ENCODE peak calls at places on chromosomes 4 and X, in four cellular contexts. One of them, this sample, is unnamed.

GRCh38 chr4:41448935-41449334 is 89.0 kb upstream of the LIMCH1 start:
- DNase-seq in A172: peak
- DNase-seq in SK-N-SH: no peak
- DNase-seq in central memory CD4-positive, alpha-beta T cell: no peak
- DNase-seq in this sample: peak

GRCh38 chrX:80602017-80602765 is 181.9 kb downstream of the TENT5D start:
- DNase-seq in A172: no peak
- DNase-seq in SK-N-SH: no peak
- DNase-seq in central memory CD4-positive, alpha-beta T cell: no peak
- DNase-seq in this sample: no peak

GRCh38 chrX:117301086-117301485 is 815.5 kb downstream of the KLHL13 start:
- DNase-seq in central memory CD4-positive, alpha-beta T cell: no peak
- DNase-seq in A172: no peak
- DNase-seq in SK-N-SH: no peak
- DNase-seq in this sample: no peak

GRCh38 chr4:169975837-169976796 is 50.1 kb downstream of the MFAP3L start:
- DNase-seq in A172: no peak
- DNase-seq in central memory CD4-positive, alpha-beta T cell: no peak
- DNase-seq in SK-N-SH: no peak
- DNase-seq in this sample: no peak

GRCh38 chr4:44652002-44652401 is 577 bp upstream of the YIPF7 start:
- DNase-seq in central memory CD4-positive, alpha-beta T cell: no peak
- DNase-seq in A172: no peak
- DNase-seq in SK-N-SH: no peak
- DNase-seq in this sample: no peak

GRCh38 chrX:40109288-40110008 is 11.7 kb upstream of the BCOR start:
- DNase-seq in central memory CD4-positive, alpha-beta T cell: no peak
- DNase-seq in SK-N-SH: peak
- DNase-seq in A172: no peak
- DNase-seq in this sample: no peak

GRCh38 chr4:140019619-140020367 is 134.2 kb downstream of the MAML3 start:
- DNase-seq in A172: no peak
- DNase-seq in central memory CD4-positive, alpha-beta T cell: no peak
- DNase-seq in SK-N-SH: no peak
- DNase-seq in this sample: no peak

GRCh38 chr4:55173580-55173979 is 48.2 kb upstream of the KDR start:
- DNase-seq in A172: peak
- DNase-seq in central memory CD4-positive, alpha-beta T cell: no peak
- DNase-seq in SK-N-SH: no peak
- DNase-seq in this sample: no peak

GRCh38 chrX:97315939-97316338 is 432.2 kb downstream of the RPA4 start:
- DNase-seq in SK-N-SH: no peak
- DNase-seq in central memory CD4-positive, alpha-beta T cell: no peak
- DNase-seq in A172: no peak
- DNase-seq in this sample: no peak

GRCh38 chrX:147902270-147902669 is 9.4 kb upstream of the FMR1 start:
- DNase-seq in central memory CD4-positive, alpha-beta T cell: no peak
- DNase-seq in SK-N-SH: no peak
- DNase-seq in A172: no peak
- DNase-seq in this sample: no peak

GRCh38 chr4:173490817-173491518 is 39.1 kb downstream of the HAND2 start:
- DNase-seq in central memory CD4-positive, alpha-beta T cell: no peak
- DNase-seq in A172: peak
- DNase-seq in SK-N-SH: no peak
- DNase-seq in this sample: peak

GRCh38 chr4:41524446-41524845 is 13.5 kb upstream of the LIMCH1 start:
- DNase-seq in central memory CD4-positive, alpha-beta T cell: no peak
- DNase-seq in SK-N-SH: peak
- DNase-seq in A172: no peak
- DNase-seq in this sample: no peak

GRCh38 chr4:31791666-31792065 is 1071.5 kb downstream of the PCDH7 start:
- DNase-seq in central memory CD4-positive, alpha-beta T cell: no peak
- DNase-seq in SK-N-SH: no peak
- DNase-seq in A172: no peak
- DNase-seq in this sample: no peak

GRCh38 chr4:53150631-53151488 is 215.0 kb downstream of the SCFD2 start:
- DNase-seq in central memory CD4-positive, alpha-beta T cell: no peak
- DNase-seq in SK-N-SH: no peak
- DNase-seq in A172: no peak
- DNase-seq in this sample: no peak

GRCh38 chr4:732480-732879 is 26.8 kb downstream of the PCGF3 start:
- DNase-seq in central memory CD4-positive, alpha-beta T cell: no peak
- DNase-seq in A172: no peak
- DNase-seq in SK-N-SH: no peak
- DNase-seq in this sample: no peak

GRCh38 chrX:31199051-31199769 is 127.4 kb upstream of the FTHL17 start:
- DNase-seq in SK-N-SH: no peak
- DNase-seq in central memory CD4-positive, alpha-beta T cell: no peak
- DNase-seq in A172: peak
- DNase-seq in this sample: peak

GRCh38 chr4:168759321-168759720 is 250.7 kb downstream of the CBR4 start:
- DNase-seq in A172: no peak
- DNase-seq in SK-N-SH: no peak
- DNase-seq in central memory CD4-positive, alpha-beta T cell: no peak
- DNase-seq in this sample: no peak

GRCh38 chr4:136650541-136651277 is 881.6 kb downstream of the PCDH18 start:
- DNase-seq in central memory CD4-positive, alpha-beta T cell: no peak
- DNase-seq in SK-N-SH: no peak
- DNase-seq in A172: peak
- DNase-seq in this sample: no peak

GRCh38 chr4:78704981-78705757 is 71.0 kb upstream of the BMP2K start:
- DNase-seq in central memory CD4-positive, alpha-beta T cell: no peak
- DNase-seq in A172: peak
- DNase-seq in SK-N-SH: no peak
- DNase-seq in this sample: no peak

GRCh38 chr4:173794662-173795061 is 264.6 kb upstream of the HAND2 start:
- DNase-seq in A172: peak
- DNase-seq in central memory CD4-positive, alpha-beta T cell: no peak
- DNase-seq in SK-N-SH: no peak
- DNase-seq in this sample: peak

GRCh38 chrX:134148293-134148692 is 88.7 kb upstream of the CCDC160 start:
- DNase-seq in A172: no peak
- DNase-seq in central memory CD4-positive, alpha-beta T cell: no peak
- DNase-seq in SK-N-SH: no peak
- DNase-seq in this sample: no peak

GRCh38 chrX:40809210-40809609 is 73.9 kb upstream of the MED14 start:
- DNase-seq in SK-N-SH: no peak
- DNase-seq in central memory CD4-positive, alpha-beta T cell: no peak
- DNase-seq in A172: peak
- DNase-seq in this sample: peak

GRCh38 chrX:100410083-100410590 is at the start of gene PCDH19:
- DNase-seq in SK-N-SH: peak
- DNase-seq in A172: no peak
- DNase-seq in central memory CD4-positive, alpha-beta T cell: no peak
- DNase-seq in this sample: no peak

GRCh38 chr4:150047546-150047945 is 30.7 kb upstream of the DCLK2 start:
- DNase-seq in SK-N-SH: no peak
- DNase-seq in central memory CD4-positive, alpha-beta T cell: no peak
- DNase-seq in A172: no peak
- DNase-seq in this sample: no peak

GRCh38 chr4:166277406-166277805 is 404.4 kb downstream of the TLL1 start:
- DNase-seq in central memory CD4-positive, alpha-beta T cell: no peak
- DNase-seq in SK-N-SH: no peak
- DNase-seq in A172: no peak
- DNase-seq in this sample: peak

GRCh38 chr4:124433044-124433443 is 279.5 kb downstream of the ANKRD50 start:
- DNase-seq in A172: no peak
- DNase-seq in central memory CD4-positive, alpha-beta T cell: no peak
- DNase-seq in SK-N-SH: no peak
- DNase-seq in this sample: no peak

GRCh38 chrX:109714340-109714958 is 18.6 kb downstream of the ACSL4 start:
- DNase-seq in SK-N-SH: no peak
- DNase-seq in A172: peak
- DNase-seq in central memory CD4-positive, alpha-beta T cell: no peak
- DNase-seq in this sample: no peak